ENCODE peak calls at places on chromosomes 5 and 9, in nine cellular contexts. M is stimulated activated CD4-positive, alpha-beta T cell treated with anti-CD3 and anti-CD28 coated beads, Interleukin-2, amount 100 ng/mL, for 48 hours; Y is Daoy; A is HS-5; P is AG09309; Q is stromal cell of bone marrow; U is AG04449; F is nephron progenitor cell; R is NCI-H526 treated with DMSO at 0.1 percent for 48 hours. N is an unnamed sample.
A peak's percentile ranks its signal among the peaks of the same experiment; 100 is the strongest.

GRCh38 chr5:111748304-111748763 is 8.7 kb downstream of the NREP start:
- DNase-seq in P (no peak), R (no peak), Q (peak; percentile 78), Y (peak; percentile 96), A (peak; percentile 96), F (no peak), M (no peak), U (no peak), N (peak; percentile 73)

GRCh38 chr9:96646081-96646991 is 8.8 kb downstream of the PRXL2C start:
- DNase-seq in R (no peak), P (peak; percentile 92), Q (peak; percentile 78), M (no peak), A (peak; percentile 77), Y (no peak), U (peak; percentile 59), F (no peak), N (peak; percentile 95)

GRCh38 chr9:37036237-37037136 is 2.4 kb upstream of the PAX5 start:
- DNase-seq in M (no peak), F (peak; percentile 57), U (no peak), P (no peak), A (no peak), Y (peak; percentile 81), Q (no peak), R (peak; percentile 86), N (no peak)

GRCh38 chr9:133632806-133633680 is 3.1 kb upstream of the DBH start:
- DNase-seq in U (no peak), F (no peak), Y (no peak), P (no peak), M (no peak), R (no peak), A (no peak), Q (no peak), N (no peak)

GRCh38 chr5:88140396-88140862 is 128.2 kb downstream of the TMEM161B start:
- DNase-seq in Q (no peak), U (no peak), Y (no peak), A (no peak), P (no peak), M (no peak), R (no peak), F (peak; percentile 66), N (no peak)

GRCh38 chr5:43157068-43157467 is 35.0 kb upstream of the NIM1K start:
- DNase-seq in Q (no peak), M (no peak), P (no peak), F (no peak), R (no peak), A (no peak), Y (no peak), U (no peak), N (no peak)

GRCh38 chr9:89911721-89912604 is 307.2 kb downstream of the GADD45G start:
- DNase-seq in M (no peak), F (no peak), Q (peak; percentile 53), U (no peak), R (no peak), Y (no peak), A (no peak), P (no peak), N (peak; percentile 9)

GRCh38 chr9:108052431-108053080 is 563.0 kb upstream of the KLF4 start:
- DNase-seq in A (no peak), P (no peak), F (no peak), M (no peak), Q (no peak), U (no peak), R (no peak), Y (no peak), N (no peak)

GRCh38 chr9:10387282-10387681 is 225.5 kb downstream of the PTPRD start:
- DNase-seq in R (no peak), M (no peak), U (no peak), A (no peak), Q (no peak), P (no peak), Y (no peak), F (no peak), N (no peak)

GRCh38 chr9:104991144-104991953 is 63.4 kb upstream of the ABCA1 start:
- DNase-seq in F (peak; percentile 77), U (no peak), Q (peak; percentile 57), Y (peak; percentile 89), R (peak; percentile 47), M (peak; percentile 71), P (no peak), A (peak; percentile 47), N (peak; percentile 59)

GRCh38 chr9:136595245-136596218 is 49.7 kb upstream of the NOTCH1 start:
- DNase-seq in U (no peak), R (no peak), Y (no peak), M (no peak), A (no peak), F (no peak), Q (no peak), P (no peak), N (no peak)

GRCh38 chr5:180649297-180650039 is at the start of gene FLT4:
- DNase-seq in Q (no peak), F (peak; percentile 58), R (no peak), Y (peak; percentile 30), U (no peak), M (no peak), A (no peak), P (no peak), N (no peak)

GRCh38 chr9:29796291-29796952 is 2223.1 kb upstream of the C9orf72 start:
- DNase-seq in F (no peak), Y (no peak), M (no peak), U (no peak), A (no peak), R (no peak), Q (no peak), P (no peak), N (no peak)

GRCh38 chr5:179679014-179679674 is 1.7 kb downstream of the CBY3 start:
- DNase-seq in A (peak; percentile 35), Y (no peak), Q (no peak), M (peak; percentile 60), U (no peak), R (peak; percentile 26), F (peak; percentile 64), P (no peak), N (no peak)

GRCh38 chr9:127537014-127537413 is 75.1 kb upstream of the STXBP1 start:
- DNase-seq in R (no peak), F (no peak), Y (no peak), M (no peak), P (no peak), Q (no peak), U (no peak), A (no peak), N (no peak)

GRCh38 chr9:94741856-94742255 is 15.4 kb downstream of the AOPEP start:
- DNase-seq in Q (no peak), Y (no peak), M (no peak), F (no peak), A (no peak), R (no peak), P (no peak), U (no peak), N (no peak)

GRCh38 chr9:7273575-7273974 is 515.8 kb downstream of the KDM4C start:
- DNase-seq in P (peak; percentile 1), U (no peak), A (no peak), Q (no peak), Y (no peak), M (no peak), R (peak; percentile 2), F (peak; percentile 19), N (no peak)

GRCh38 chr5:111755264-111755941 is 1.6 kb downstream of the NREP start:
- DNase-seq in Y (no peak), A (no peak), F (no peak), U (no peak), P (no peak), R (peak; percentile 62), M (no peak), Q (no peak), N (no peak)

N was measured in GM04503.